ENCODE peak calls at places on chromosomes 16 and 17, in ten cellular contexts. Q, Y, H, W, G, J, N, C, P and L are unnamed samples.

GRCh38 chr17:59369026-59369724 is 37.7 kb downstream of the YPEL2 start:
- DNase-seq in W (no peak), Y (peak; percentile 26), N (no peak), G (no peak), Q (no peak), P (no peak), J (no peak), H (no peak), C (no peak), L (no peak)

GRCh38 chr17:62875296-62875695 is 67.2 kb upstream of the MARCHF10 start:
- DNase-seq in H (no peak), Q (no peak), J (no peak), W (no peak), Y (no peak), G (no peak), C (no peak), N (no peak), P (no peak), L (no peak)

GRCh38 chr16:89009343-89010209 is 32.6 kb upstream of the CBFA2T3 start:
- DNase-seq in Y (no peak), G (peak; percentile 71), N (no peak), P (peak; percentile 43), C (no peak), H (no peak), Q (no peak), W (no peak), J (no peak), L (no peak)

GRCh38 chr16:50213939-50214519 is 52.3 kb upstream of the ADCY7 start:
- DNase-seq in Q (no peak), J (no peak), Y (no peak), W (peak; percentile 41), P (peak; percentile 67), N (no peak), C (no peak), G (no peak), H (peak; percentile 45), L (no peak)

GRCh38 chr17:78588258-78589030 is 11.2 kb upstream of the DNAH17 start:
- DNase-seq in C (no peak), G (no peak), Q (no peak), N (no peak), P (no peak), H (no peak), W (no peak), Y (no peak), J (no peak), L (no peak)

GRCh38 chr17:17511971-17512858 is 16.0 kb upstream of the RASD1 start:
- DNase-seq in P (no peak), C (peak; percentile 67), Q (no peak), H (peak; percentile 95), J (no peak), W (peak; percentile 97), N (peak; percentile 83), Y (no peak), G (no peak), L (no peak)

GRCh38 chr16:54460254-54460860 is 173.8 kb upstream of the IRX3 start:
- DNase-seq in Y (no peak), W (no peak), P (no peak), Q (no peak), H (no peak), N (no peak), G (no peak), J (no peak), C (no peak), L (no peak)

GRCh38 chr17:65055280-65055707 is 1.2 kb downstream of the GNA13 start:
- DNase-seq in H (no peak), C (no peak), W (no peak), J (no peak), N (no peak), Q (no peak), G (peak; percentile 42), Y (no peak), P (no peak), L (no peak)

GRCh38 chr17:15662726-15663125 is 21.4 kb downstream of the TRIM16 start:
- DNase-seq in P (no peak), Q (no peak), Y (no peak), J (no peak), H (no peak), W (no peak), G (no peak), C (no peak), N (no peak), L (no peak)

GRCh38 chr17:27407916-27408846 is 48.1 kb upstream of the KSR1 start:
- DNase-seq in Y (no peak), G (no peak), W (peak; percentile 57), J (no peak), Q (no peak), H (peak; percentile 81), N (peak; percentile 39), C (peak; percentile 16), P (no peak), L (peak; percentile 47)

GRCh38 chr16:4313563-4314531 is 2.0 kb upstream of the GLIS2 start:
- DNase-seq in G (no peak), P (peak; percentile 66), Q (no peak), C (no peak), H (peak; percentile 60), W (no peak), N (no peak), J (no peak), Y (no peak), L (no peak)

GRCh38 chr16:70653809-70654771 is 7.7 kb downstream of the IL34 start:
- DNase-seq in C (no peak), Q (peak; percentile 76), W (peak; percentile 74), G (peak; percentile 89), J (peak; percentile 63), Y (peak; percentile 82), H (peak; percentile 80), P (peak; percentile 81), N (peak; percentile 25), L (peak; percentile 83)

GRCh38 chr17:79836952-79837887 is 2.0 kb downstream of the CBX4 start:
- DNase-seq in P (peak; percentile 90), G (peak; percentile 73), C (no peak), W (no peak), J (no peak), Q (no peak), H (peak; percentile 56), Y (peak; percentile 71), N (no peak), L (no peak)

GRCh38 chr17:9087921-9088320 is 66.6 kb downstream of the NTN1 start:
- DNase-seq in Y (no peak), P (no peak), Q (no peak), N (no peak), W (no peak), G (no peak), C (no peak), H (no peak), J (no peak), L (no peak)

GRCh38 chr16:48136547-48137360 is 19.0 kb downstream of the ABCC12 start:
- DNase-seq in Q (no peak), G (no peak), P (no peak), J (no peak), C (no peak), N (no peak), Y (peak; percentile 54), W (no peak), H (no peak), L (no peak)

GRCh38 chr17:64418506-64419339 is 28.1 kb upstream of the PECAM1 start:
- DNase-seq in P (peak; percentile 70), Q (no peak), J (no peak), G (no peak), W (peak; percentile 73), Y (no peak), C (peak; percentile 47), N (peak; percentile 28), H (peak; percentile 75), L (no peak)

GRCh38 chr16:15613676-15614075 is 29.3 kb downstream of the MARF1 start:
- DNase-seq in Y (no peak), G (no peak), W (no peak), Q (no peak), N (no peak), C (no peak), H (no peak), P (no peak), J (no peak), L (no peak)

GRCh38 chr17:10875984-10876555 is 38.2 kb upstream of the PIRT start:
- DNase-seq in J (no peak), G (peak; percentile 43), P (peak; percentile 53), C (no peak), N (no peak), W (peak; percentile 31), Q (peak; percentile 24), H (peak; percentile 58), Y (peak; percentile 21), L (no peak)

GRCh38 chr16:2699791-2700600 is 17.7 kb downstream of the KCTD5 start:
- DNase-seq in C (no peak), H (no peak), G (no peak), J (no peak), Q (no peak), W (no peak), N (no peak), P (no peak), Y (no peak), L (no peak)

GRCh38 chr17:73633736-73634135 is 10.5 kb downstream of the SDK2 start:
- DNase-seq in G (no peak), Q (no peak), C (no peak), N (no peak), J (no peak), P (no peak), H (no peak), W (no peak), Y (no peak), L (no peak)

GRCh38 chr17:76009447-76009846 is 8.8 kb downstream of the CDK3 start:
- DNase-seq in C (no peak), W (no peak), H (no peak), Y (no peak), J (no peak), G (no peak), P (no peak), N (no peak), Q (no peak), L (no peak)

GRCh38 chr17:65942592-65942991 is 249.3 kb downstream of the CEP112 start:
- DNase-seq in P (no peak), N (no peak), G (no peak), W (no peak), H (no peak), Y (no peak), Q (no peak), C (no peak), J (no peak), L (no peak)

GRCh38 chr17:73155410-73156165 is 9.2 kb upstream of the SSTR2 start:
- DNase-seq in H (no peak), W (no peak), J (no peak), Q (no peak), C (no peak), G (no peak), Y (no peak), N (no peak), P (no peak), L (no peak)

GRCh38 chr16:52455549-52456277 is 91.2 kb downstream of the TOX3 start:
- DNase-seq in H (no peak), N (no peak), G (no peak), J (no peak), Y (no peak), Q (no peak), P (no peak), C (no peak), W (no peak), L (no peak)

GRCh38 chr17:77858291-77859034 is 100.0 kb upstream of the TNRC6C start:
- DNase-seq in C (no peak), J (no peak), H (no peak), P (no peak), G (no peak), N (no peak), W (no peak), Y (no peak), Q (no peak), L (no peak)

GRCh38 chr16:3094289-3095027 is 4.6 kb downstream of the ZSCAN10 start:
- DNase-seq in P (peak; percentile 77), J (no peak), W (peak; percentile 49), N (no peak), C (no peak), Y (no peak), H (peak; percentile 33), G (peak; percentile 70), Q (no peak), L (no peak)

GRCh38 chr17:80940171-80941123 is 51.2 kb upstream of the CHMP6 start:
- DNase-seq in G (no peak), W (no peak), Q (no peak), H (no peak), N (no peak), C (no peak), Y (no peak), P (no peak), J (no peak), L (no peak)

GRCh38 chr17:78716814-78717393 is 65.2 kb downstream of the CYTH1 start:
- DNase-seq in G (peak; percentile 48), C (peak; percentile 12), Y (peak; percentile 72), N (no peak), J (no peak), P (peak; percentile 82), H (peak; percentile 78), Q (no peak), W (no peak), L (no peak)